ENCODE peak calls at places on chromosomes 11 and 22, in seven cellular contexts. W, I, M, Y, Q, B and L are unnamed samples.

GRCh38 chr22:31820655-31821054 is 66.8 kb downstream of the DEPDC5 start:
- DNase-seq in Y (no peak), M (no peak), B (no peak), Q (no peak), I (no peak), W (no peak), L (no peak)

GRCh38 chr11:14109742-14110141 is 147.2 kb downstream of the SPON1 start:
- DNase-seq in Q (no peak), Y (no peak), B (no peak), M (no peak), I (no peak), W (no peak), L (no peak)

GRCh38 chr11:119340335-119341221 is at the start of gene C1QTNF5:
- DNase-seq in M (peak; percentile 92), Y (no peak), B (peak; percentile 74), I (peak; percentile 96), Q (no peak), W (no peak), L (no peak)

GRCh38 chr11:40338739-40339138 is 1120.7 kb downstream of the LRRC4C start:
- DNase-seq in Q (no peak), I (no peak), Y (peak; percentile 87), B (peak; percentile 47), M (no peak), W (no peak), L (no peak)

GRCh38 chr11:10762185-10762584 is 11.1 kb downstream of the CTR9 start:
- DNase-seq in M (no peak), Y (no peak), W (no peak), I (no peak), B (no peak), Q (peak; percentile 47), L (peak; percentile 54)

GRCh38 chr11:47656284-47656915 is 14.0 kb upstream of the MTCH2 start:
- DNase-seq in Q (no peak), Y (no peak), I (no peak), B (no peak), W (no peak), M (no peak), L (no peak)

GRCh38 chr11:72102162-72102561 is 935 bp downstream of the LAMTOR1 start:
- DNase-seq in B (no peak), W (no peak), M (no peak), Y (no peak), I (no peak), Q (no peak), L (no peak)

GRCh38 chr11:17528906-17529813 is 15.1 kb downstream of the USH1C start:
- DNase-seq in W (no peak), Q (no peak), I (no peak), Y (no peak), B (no peak), M (no peak), L (no peak)

GRCh38 chr11:12728417-12728816 is 54.2 kb downstream of the TEAD1 start:
- DNase-seq in I (no peak), W (no peak), M (no peak), Q (no peak), B (peak; percentile 56), Y (no peak), L (no peak)

GRCh38 chr11:61687420-61687819 is 7.2 kb downstream of the DAGLA start:
- DNase-seq in W (no peak), I (peak; percentile 45), M (no peak), B (no peak), Y (no peak), Q (no peak), L (no peak)
- TF ChIP-seq CTCF in W (no peak), I (no peak), M (no peak), B (no peak), Y (no peak), Q (no peak), L (no peak)

DNA sequence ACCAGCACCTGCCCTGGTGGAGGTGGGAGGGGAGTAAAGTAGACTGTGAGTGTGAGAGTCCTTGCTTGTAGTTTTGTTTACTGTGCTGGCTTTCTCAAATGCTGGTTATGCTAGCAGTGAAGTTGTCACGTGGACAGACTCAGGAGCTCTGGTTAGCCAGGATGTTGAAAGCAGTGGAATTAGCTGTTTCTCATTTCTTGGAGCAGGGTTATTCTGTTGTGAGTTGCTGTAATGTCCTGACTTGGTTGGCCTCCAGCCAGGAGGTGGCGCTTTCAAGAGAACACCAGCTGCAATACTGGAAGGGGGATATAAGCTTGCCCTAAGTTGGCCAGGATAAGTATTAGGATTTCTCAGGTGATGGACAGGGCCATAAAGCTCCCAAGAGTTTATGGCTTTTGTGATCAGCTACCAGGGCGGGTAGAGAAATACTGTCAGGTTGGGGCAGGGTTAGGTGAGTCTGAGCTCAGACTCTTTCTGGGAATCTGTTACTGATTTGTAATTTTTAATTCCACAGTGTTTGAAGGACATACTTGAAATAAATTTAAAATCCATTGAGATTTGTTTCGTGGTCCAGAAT is 13.7 kb downstream of the CYP2D6 start:
- DNase-seq in B (peak; percentile 43), Y (no peak), M (no peak), Q (no peak), W (no peak), I (no peak), L (no peak)
- TF ChIP-seq CTCF in B (no peak), Y (no peak), M (no peak), Q (no peak), W (no peak), I (no peak), L (peak; percentile 9)

GRCh38 chr11:1988667-1989317 is 8.8 kb downstream of the H19 start:
- DNase-seq in Q (no peak), Y (no peak), W (no peak), M (no peak), I (peak; percentile 18), B (no peak), L (no peak)

GRCh38 chr11:1988174-1988573 is 9.5 kb downstream of the H19 start:
- DNase-seq in I (no peak), W (no peak), M (no peak), Q (no peak), Y (no peak), B (no peak), L (no peak)

GRCh38 chr11:1992111-1992510 is 5.5 kb downstream of the H19 start:
- DNase-seq in W (no peak), Q (no peak), I (peak; percentile 38), M (no peak), Y (no peak), B (no peak), L (no peak)

GRCh38 chr11:1994121-1994520 is 3.5 kb downstream of the H19 start:
- DNase-seq in Y (no peak), Q (no peak), B (no peak), M (no peak), I (no peak), W (no peak), L (no peak)

DNA sequence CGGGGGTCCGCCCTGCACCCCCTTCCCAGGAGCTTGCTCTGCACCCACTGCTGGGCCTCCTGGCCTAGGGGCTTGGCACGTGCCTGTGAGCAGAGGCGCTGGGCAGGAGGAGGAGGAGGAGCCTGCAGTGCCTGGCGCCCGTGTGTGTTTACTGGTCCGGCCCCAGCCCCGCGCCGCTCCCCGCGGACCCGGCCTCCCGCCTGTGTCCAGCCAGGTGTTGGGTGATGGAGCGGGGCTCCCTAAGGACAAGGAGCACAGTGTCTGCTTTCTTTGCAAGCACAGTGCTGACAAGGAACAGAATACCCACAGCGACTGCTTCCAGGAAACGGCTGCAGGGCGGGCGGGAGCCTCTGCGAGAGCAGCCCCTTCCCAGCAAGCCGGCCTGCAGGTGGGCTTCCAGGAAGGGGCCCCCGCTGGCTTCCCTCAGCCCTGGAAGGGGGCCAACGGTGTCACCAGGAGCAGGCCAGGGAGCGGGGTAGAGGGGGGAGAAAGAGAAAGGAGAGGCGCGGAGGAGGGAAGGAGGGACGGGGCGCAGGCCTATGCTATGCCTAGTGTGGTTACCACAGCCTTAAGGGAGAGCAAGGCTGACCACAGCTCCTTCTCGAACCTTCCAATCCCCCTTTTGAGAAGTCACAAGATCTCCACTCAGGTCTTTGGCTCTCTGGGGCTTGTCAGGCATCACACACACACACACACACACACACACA is 6.6 kb downstream of the H19 start:
- DNase-seq in B (no peak), I (no peak), Y (no peak), W (no peak), Q (no peak), M (no peak), L (no peak)
- TF ChIP-seq CTCF in B (no peak), I (no peak), Y (no peak), W (no peak), Q (no peak), M (no peak), L (no peak)

GRCh38 chr11:132942611-132943324 is 589.5 kb downstream of the OPCML start:
- DNase-seq in B (no peak), Q (no peak), I (no peak), Y (no peak), W (no peak), M (no peak), L (no peak)

GRCh38 chr11:132941761-132942160 is 590.5 kb downstream of the OPCML start:
- DNase-seq in I (no peak), Y (no peak), B (no peak), W (no peak), M (no peak), Q (no peak), L (no peak)

GRCh38 chr11:132943325-132943736 is 589.0 kb downstream of the OPCML start:
- DNase-seq in B (no peak), M (no peak), W (no peak), Y (no peak), Q (no peak), I (no peak), L (no peak)

GRCh38 chr11:132943737-132944556 is 588.4 kb downstream of the OPCML start:
- DNase-seq in I (peak; percentile 72), B (no peak), Y (no peak), Q (no peak), M (no peak), W (no peak), L (no peak)

GRCh38 chr11:132941024-132941646 is 591.2 kb downstream of the OPCML start:
- DNase-seq in M (peak; percentile 36), W (no peak), Q (peak; percentile 38), Y (peak; percentile 8), B (peak; percentile 25), I (no peak), L (peak; percentile 34)
- TF ChIP-seq CTCF in M (peak; percentile 79), W (peak; percentile 51), Q (peak; percentile 61), Y (peak; percentile 70), B (peak; percentile 81), I (peak; percentile 84), L (peak; percentile 72)

DNA sequence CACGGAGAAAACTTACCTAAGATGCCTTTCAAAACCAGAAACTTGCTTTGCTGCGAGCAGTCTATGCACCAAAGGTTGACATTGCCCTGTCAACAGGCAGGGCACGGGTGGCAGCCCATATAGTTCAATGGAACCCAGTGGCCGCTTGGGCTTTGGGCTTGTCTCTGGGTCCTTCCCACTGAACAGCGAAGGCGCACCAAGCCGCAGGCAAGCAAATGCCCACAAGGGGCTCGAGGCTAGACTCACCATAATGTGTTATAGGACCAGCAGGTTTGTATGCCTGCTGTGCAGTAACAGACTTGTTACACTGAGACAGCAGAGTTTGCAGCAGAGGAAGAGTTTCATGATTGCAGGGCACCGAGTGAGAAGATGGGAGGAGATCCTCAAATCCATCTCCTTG is 20.3 kb downstream of the CLDN5 start:
- DNase-seq in Q (no peak), B (no peak), Y (no peak), W (no peak), I (no peak), M (no peak), L (no peak)
- TF ChIP-seq CTCF in Q (no peak), B (no peak), Y (no peak), W (no peak), I (no peak), M (no peak), L (no peak)

DNA sequence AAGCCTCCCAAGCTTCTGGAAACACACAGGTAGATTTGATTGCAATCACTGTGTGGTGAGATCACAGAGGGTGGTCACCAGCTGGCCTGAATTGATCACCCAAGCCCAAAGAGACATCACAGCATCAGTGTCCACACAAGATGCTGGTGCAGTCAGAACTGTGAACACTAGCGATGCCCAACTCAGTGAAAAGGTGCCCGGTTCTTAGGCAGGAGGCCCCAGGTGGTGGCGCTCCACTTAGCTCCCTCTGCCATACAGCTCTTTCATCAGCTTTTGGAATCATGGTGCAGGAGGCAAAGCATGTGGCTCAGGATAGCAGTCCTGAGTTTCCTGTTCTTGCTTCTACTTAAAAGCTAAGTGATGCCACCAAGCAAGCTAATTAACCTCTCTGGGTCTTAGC is 11.1 kb downstream of the DGCR2 start:
- DNase-seq in Q (no peak), M (no peak), I (no peak), Y (no peak), W (no peak), B (no peak), L (no peak)
- TF ChIP-seq CTCF in Q (no peak), M (no peak), I (no peak), Y (no peak), W (no peak), B (no peak), L (no peak)